ENCODE peak calls at places on chromosome 13, in six cellular contexts. One of them, this sample, is unnamed.

GRCh38 chr13:93220073-93220472 is 6.5 kb upstream of the GPC6 start:
- DNase-seq in mucosa of descending colon: no peak
- DNase-seq in colonic mucosa: no peak
- DNase-seq in heart left ventricle: no peak
- DNase-seq in CD4-positive, alpha-beta memory T cell: no peak
- DNase-seq in SJCRH30: no peak
- DNase-seq in this sample: no peak

GRCh38 chr13:98022210-98022609 is 68.7 kb downstream of the IPO5 start:
- DNase-seq in mucosa of descending colon: no peak
- DNase-seq in heart left ventricle: no peak
- DNase-seq in CD4-positive, alpha-beta memory T cell: no peak
- DNase-seq in SJCRH30: no peak
- DNase-seq in colonic mucosa: no peak
- DNase-seq in this sample: peak; percentile 39

GRCh38 chr13:59641758-59642157 is 522.0 kb downstream of the DIAPH3 start:
- DNase-seq in heart left ventricle: no peak
- DNase-seq in CD4-positive, alpha-beta memory T cell: no peak
- DNase-seq in colonic mucosa: no peak
- DNase-seq in mucosa of descending colon: no peak
- DNase-seq in SJCRH30: no peak
- DNase-seq in this sample: no peak

GRCh38 chr13:108269601-108270328 is at the start of gene TNFSF13B:
- DNase-seq in mucosa of descending colon: peak; percentile 75
- DNase-seq in SJCRH30: peak; percentile 69
- DNase-seq in colonic mucosa: peak; percentile 23
- DNase-seq in heart left ventricle: peak; percentile 45
- DNase-seq in CD4-positive, alpha-beta memory T cell: peak; percentile 16
- DNase-seq in this sample: peak; percentile 11

GRCh38 chr13:41268764-41269163 is 5.4 kb upstream of the MTRF1 start:
- DNase-seq in mucosa of descending colon: no peak
- DNase-seq in colonic mucosa: no peak
- DNase-seq in SJCRH30: peak; percentile 46
- DNase-seq in heart left ventricle: no peak
- DNase-seq in CD4-positive, alpha-beta memory T cell: no peak
- DNase-seq in this sample: no peak

GRCh38 chr13:70253411-70253810 is 145.2 kb upstream of the KLHL1 start:
- DNase-seq in colonic mucosa: no peak
- DNase-seq in SJCRH30: no peak
- DNase-seq in heart left ventricle: no peak
- DNase-seq in mucosa of descending colon: no peak
- DNase-seq in CD4-positive, alpha-beta memory T cell: no peak
- DNase-seq in this sample: no peak

GRCh38 chr13:20553309-20553708 is 13.6 kb upstream of the IFT88 start:
- DNase-seq in heart left ventricle: no peak
- DNase-seq in mucosa of descending colon: no peak
- DNase-seq in SJCRH30: no peak
- DNase-seq in CD4-positive, alpha-beta memory T cell: no peak
- DNase-seq in colonic mucosa: no peak
- DNase-seq in this sample: no peak

GRCh38 chr13:98300956-98301641 is 124.0 kb upstream of the RNF113B start:
- DNase-seq in colonic mucosa: no peak
- DNase-seq in SJCRH30: peak; percentile 24
- DNase-seq in mucosa of descending colon: no peak
- DNase-seq in CD4-positive, alpha-beta memory T cell: no peak
- DNase-seq in heart left ventricle: no peak
- DNase-seq in this sample: no peak

GRCh38 chr13:107043016-107043957 is 475.4 kb upstream of the ARGLU1 start:
- DNase-seq in colonic mucosa: no peak
- DNase-seq in heart left ventricle: peak; percentile 21
- DNase-seq in SJCRH30: no peak
- DNase-seq in CD4-positive, alpha-beta memory T cell: no peak
- DNase-seq in mucosa of descending colon: no peak
- DNase-seq in this sample: no peak

GRCh38 chr13:105587786-105588185 is 947.7 kb downstream of the EFNB2 start:
- DNase-seq in CD4-positive, alpha-beta memory T cell: no peak
- DNase-seq in colonic mucosa: no peak
- DNase-seq in mucosa of descending colon: no peak
- DNase-seq in SJCRH30: no peak
- DNase-seq in heart left ventricle: no peak
- DNase-seq in this sample: no peak

GRCh38 chr13:40692946-40693345 is 26.5 kb upstream of the FOXO1 start:
- DNase-seq in mucosa of descending colon: no peak
- DNase-seq in heart left ventricle: no peak
- DNase-seq in SJCRH30: peak; percentile 14
- DNase-seq in colonic mucosa: no peak
- DNase-seq in CD4-positive, alpha-beta memory T cell: no peak
- DNase-seq in this sample: no peak

GRCh38 chr13:44068737-44069136 is 189.0 kb downstream of the LACC1 start:
- DNase-seq in CD4-positive, alpha-beta memory T cell: no peak
- DNase-seq in colonic mucosa: no peak
- DNase-seq in heart left ventricle: no peak
- DNase-seq in SJCRH30: no peak
- DNase-seq in mucosa of descending colon: no peak
- DNase-seq in this sample: no peak

GRCh38 chr13:59360108-59360507 is 803.6 kb downstream of the DIAPH3 start:
- DNase-seq in CD4-positive, alpha-beta memory T cell: no peak
- DNase-seq in SJCRH30: no peak
- DNase-seq in mucosa of descending colon: no peak
- DNase-seq in heart left ventricle: no peak
- DNase-seq in colonic mucosa: no peak
- DNase-seq in this sample: no peak

GRCh38 chr13:86038490-86038889 is 239.3 kb upstream of the SLITRK6 start:
- DNase-seq in heart left ventricle: no peak
- DNase-seq in colonic mucosa: no peak
- DNase-seq in SJCRH30: no peak
- DNase-seq in CD4-positive, alpha-beta memory T cell: no peak
- DNase-seq in mucosa of descending colon: no peak
- DNase-seq in this sample: no peak

GRCh38 chr13:98672947-98673545 is 79.4 kb downstream of the SLC15A1 start:
- DNase-seq in colonic mucosa: peak; percentile 72
- DNase-seq in mucosa of descending colon: peak; percentile 77
- DNase-seq in SJCRH30: peak; percentile 68
- DNase-seq in CD4-positive, alpha-beta memory T cell: peak; percentile 44
- DNase-seq in heart left ventricle: peak; percentile 68
- DNase-seq in this sample: peak; percentile 72

GRCh38 chr13:43087960-43088580 is 64.7 kb downstream of the DNAJC15 start:
- DNase-seq in heart left ventricle: no peak
- DNase-seq in SJCRH30: no peak
- DNase-seq in mucosa of descending colon: no peak
- DNase-seq in colonic mucosa: no peak
- DNase-seq in CD4-positive, alpha-beta memory T cell: no peak
- DNase-seq in this sample: no peak

GRCh38 chr13:63124863-63125262 is 1709.2 kb upstream of the PCDH20 start:
- DNase-seq in heart left ventricle: no peak
- DNase-seq in SJCRH30: no peak
- DNase-seq in colonic mucosa: no peak
- DNase-seq in CD4-positive, alpha-beta memory T cell: no peak
- DNase-seq in mucosa of descending colon: no peak
- DNase-seq in this sample: no peak

GRCh38 chr13:39765801-39766463 is 110.5 kb downstream of the COG6 start:
- DNase-seq in colonic mucosa: peak; percentile 77
- DNase-seq in SJCRH30: peak; percentile 63
- DNase-seq in mucosa of descending colon: peak; percentile 58
- DNase-seq in CD4-positive, alpha-beta memory T cell: no peak
- DNase-seq in heart left ventricle: peak; percentile 34
- DNase-seq in this sample: peak; percentile 26

GRCh38 chr13:46572758-46573384 is 19.9 kb downstream of the LRCH1 start:
- DNase-seq in CD4-positive, alpha-beta memory T cell: no peak
- DNase-seq in heart left ventricle: no peak
- DNase-seq in mucosa of descending colon: no peak
- DNase-seq in SJCRH30: no peak
- DNase-seq in colonic mucosa: no peak
- DNase-seq in this sample: no peak

GRCh38 chr13:79393564-79394249 is 12.3 kb downstream of the RBM26 start:
- DNase-seq in mucosa of descending colon: no peak
- DNase-seq in CD4-positive, alpha-beta memory T cell: peak; percentile 42
- DNase-seq in SJCRH30: peak; percentile 59
- DNase-seq in colonic mucosa: peak; percentile 33
- DNase-seq in heart left ventricle: no peak
- DNase-seq in this sample: no peak

GRCh38 chr13:98470920-98471319 is 106.0 kb downstream of the STK24 start:
- DNase-seq in heart left ventricle: no peak
- DNase-seq in colonic mucosa: no peak
- DNase-seq in SJCRH30: no peak
- DNase-seq in CD4-positive, alpha-beta memory T cell: no peak
- DNase-seq in mucosa of descending colon: no peak
- DNase-seq in this sample: no peak

GRCh38 chr13:97490702-97491307 is 56.8 kb downstream of the RAP2A start:
- DNase-seq in heart left ventricle: no peak
- DNase-seq in SJCRH30: no peak
- DNase-seq in mucosa of descending colon: no peak
- DNase-seq in CD4-positive, alpha-beta memory T cell: no peak
- DNase-seq in colonic mucosa: no peak
- DNase-seq in this sample: no peak

GRCh38 chr13:44309771-44310767 is 63.6 kb upstream of the SERP2 start:
- DNase-seq in CD4-positive, alpha-beta memory T cell: no peak
- DNase-seq in colonic mucosa: peak; percentile 89
- DNase-seq in SJCRH30: peak; percentile 36
- DNase-seq in mucosa of descending colon: peak; percentile 69
- DNase-seq in heart left ventricle: peak; percentile 75
- DNase-seq in this sample: peak; percentile 54

GRCh38 chr13:38690231-38690630 is 3.4 kb downstream of the FREM2 start:
- DNase-seq in SJCRH30: no peak
- DNase-seq in mucosa of descending colon: no peak
- DNase-seq in colonic mucosa: no peak
- DNase-seq in CD4-positive, alpha-beta memory T cell: no peak
- DNase-seq in heart left ventricle: no peak
- DNase-seq in this sample: no peak

GRCh38 chr13:101449971-101450748 is 2.3 kb upstream of the ITGBL1 start:
- DNase-seq in SJCRH30: no peak
- DNase-seq in colonic mucosa: no peak
- DNase-seq in heart left ventricle: no peak
- DNase-seq in CD4-positive, alpha-beta memory T cell: no peak
- DNase-seq in mucosa of descending colon: no peak
- DNase-seq in this sample: no peak

GRCh38 chr13:76473552-76474134 is 412.6 kb downstream of the KCTD12 start:
- DNase-seq in CD4-positive, alpha-beta memory T cell: peak; percentile 61
- DNase-seq in heart left ventricle: peak; percentile 76
- DNase-seq in colonic mucosa: peak; percentile 75
- DNase-seq in SJCRH30: peak; percentile 57
- DNase-seq in mucosa of descending colon: no peak
- DNase-seq in this sample: peak; percentile 79

GRCh38 chr13:38530492-38530891 is 156.4 kb upstream of the FREM2 start:
- DNase-seq in mucosa of descending colon: no peak
- DNase-seq in colonic mucosa: no peak
- DNase-seq in SJCRH30: no peak
- DNase-seq in heart left ventricle: no peak
- DNase-seq in CD4-positive, alpha-beta memory T cell: no peak
- DNase-seq in this sample: no peak

GRCh38 chr13:87677043-87677333 is 5.8 kb downstream of the SLITRK5 start:
- DNase-seq in colonic mucosa: no peak
- DNase-seq in SJCRH30: no peak
- DNase-seq in mucosa of descending colon: no peak
- DNase-seq in CD4-positive, alpha-beta memory T cell: no peak
- DNase-seq in heart left ventricle: no peak
- DNase-seq in this sample: no peak

GRCh38 chr13:30607908-30608307 is 9.8 kb upstream of the USPL1 start:
- DNase-seq in mucosa of descending colon: no peak
- DNase-seq in colonic mucosa: no peak
- DNase-seq in heart left ventricle: no peak
- DNase-seq in SJCRH30: no peak
- DNase-seq in CD4-positive, alpha-beta memory T cell: peak; percentile 81
- DNase-seq in this sample: no peak

GRCh38 chr13:38366954-38367645 is 17.4 kb downstream of the UFM1 start:
- DNase-seq in heart left ventricle: no peak
- DNase-seq in colonic mucosa: no peak
- DNase-seq in SJCRH30: no peak
- DNase-seq in mucosa of descending colon: no peak
- DNase-seq in CD4-positive, alpha-beta memory T cell: no peak
- DNase-seq in this sample: no peak

DNA sequence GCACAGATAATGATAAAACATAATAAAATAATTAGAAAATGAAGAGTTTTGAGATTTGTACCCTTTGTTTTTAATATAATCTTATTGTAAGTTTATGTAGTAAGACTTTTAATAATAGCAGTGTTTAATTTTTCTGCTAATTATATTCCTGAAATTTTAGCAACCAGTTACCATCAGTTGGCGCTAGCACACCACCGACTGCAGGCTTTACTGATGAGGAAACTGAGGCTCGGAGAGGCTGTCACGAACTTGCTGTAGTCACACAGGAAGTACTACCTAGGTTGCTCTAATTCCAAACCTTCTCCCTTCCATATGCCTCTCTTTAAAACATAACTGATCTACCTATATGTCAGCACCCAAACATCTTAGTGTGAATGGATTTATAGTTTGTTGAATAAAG is 1.0 kb upstream of the RFXAP start:
- DNase-seq in colonic mucosa: no peak
- DNase-seq in CD4-positive, alpha-beta memory T cell: no peak
- DNase-seq in SJCRH30: no peak
- DNase-seq in mucosa of descending colon: no peak
- DNase-seq in heart left ventricle: no peak
- DNase-seq in this sample: no peak
- H3K4me3 ChIP-seq in colonic mucosa: peak overlapping the region; percentile 88
- H3K4me3 ChIP-seq in CD4-positive, alpha-beta memory T cell: no peak overlapping the region
- H3K4me3 ChIP-seq in SJCRH30: peak overlapping the region; percentile 65
- H3K4me3 ChIP-seq in mucosa of descending colon: no peak overlapping the region
- H3K4me3 ChIP-seq in heart left ventricle: no peak overlapping the region
- H3K4me3 ChIP-seq in this sample: peak overlapping the region; percentile 71

GRCh38 chr13:23271331-23271730 is 90.6 kb downstream of the SGCG start:
- DNase-seq in CD4-positive, alpha-beta memory T cell: no peak
- DNase-seq in heart left ventricle: no peak
- DNase-seq in mucosa of descending colon: no peak
- DNase-seq in SJCRH30: no peak
- DNase-seq in colonic mucosa: no peak
- DNase-seq in this sample: no peak
- H3K4me1 ChIP-seq in CD4-positive, alpha-beta memory T cell: no peaks in the 10 kb centered on the region
- H3K4me1 ChIP-seq in heart left ventricle: no peaks in the 10 kb centered on the region
- H3K4me1 ChIP-seq in mucosa of descending colon: no peaks in the 10 kb centered on the region
- H3K4me1 ChIP-seq in SJCRH30: no peaks in the 10 kb centered on the region
- H3K4me1 ChIP-seq in colonic mucosa: no peaks in the 10 kb centered on the region
- H3K4me1 ChIP-seq in this sample: no peaks in the 10 kb centered on the region

DNA sequence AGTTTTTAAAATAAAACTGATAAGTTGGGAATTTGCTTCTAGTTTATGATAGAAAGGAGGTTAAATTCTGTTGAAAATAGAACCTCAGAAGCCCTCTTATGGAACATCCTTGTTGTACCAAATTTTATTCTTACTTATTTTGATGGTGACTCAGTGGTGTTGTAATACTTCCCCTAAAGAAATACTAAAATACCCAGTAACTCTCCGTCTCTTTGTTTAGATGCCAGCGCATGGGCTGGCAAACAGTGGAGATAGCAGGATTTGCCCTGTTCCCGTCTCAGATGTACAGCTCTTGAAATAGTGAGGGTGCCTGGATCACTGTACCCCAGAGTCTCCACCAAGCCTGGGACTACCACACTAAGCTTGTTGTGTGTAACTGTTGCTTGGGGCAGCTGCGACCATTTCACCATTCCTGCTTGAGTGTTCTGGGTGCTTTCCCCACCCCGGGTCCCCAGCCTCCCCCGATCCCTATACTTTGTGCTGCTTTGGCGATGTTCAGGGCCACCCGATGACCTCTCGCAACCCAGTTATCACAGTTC is 67.0 kb upstream of the TEX29 start:
- DNase-seq in CD4-positive, alpha-beta memory T cell: no peak
- DNase-seq in heart left ventricle: no peak
- DNase-seq in mucosa of descending colon: no peak
- DNase-seq in colonic mucosa: no peak
- DNase-seq in SJCRH30: no peak
- DNase-seq in this sample: no peak
- H3K36me3 ChIP-seq in CD4-positive, alpha-beta memory T cell: peaks cover 24% of the 10 kb centered on the region
- H3K36me3 ChIP-seq in heart left ventricle: peaks cover 52% of the 10 kb centered on the region
- H3K36me3 ChIP-seq in mucosa of descending colon: no peaks in the 10 kb centered on the region
- H3K36me3 ChIP-seq in colonic mucosa: peaks cover 6% of the 10 kb centered on the region
- H3K36me3 ChIP-seq in SJCRH30: peaks cover 5% of the 10 kb centered on the region
- H3K36me3 ChIP-seq in this sample: peaks cover 11% of the 10 kb centered on the region

GRCh38 chr13:22325761-22326160 is 654.9 kb downstream of the FGF9 start:
- DNase-seq in heart left ventricle: no peak
- DNase-seq in CD4-positive, alpha-beta memory T cell: no peak
- DNase-seq in colonic mucosa: no peak
- DNase-seq in mucosa of descending colon: no peak
- DNase-seq in SJCRH30: no peak
- DNase-seq in this sample: no peak
- H3K4me3 ChIP-seq in heart left ventricle: no peak overlapping the region
- H3K4me3 ChIP-seq in CD4-positive, alpha-beta memory T cell: no peak overlapping the region
- H3K4me3 ChIP-seq in colonic mucosa: no peak overlapping the region
- H3K4me3 ChIP-seq in mucosa of descending colon: no peak overlapping the region
- H3K4me3 ChIP-seq in SJCRH30: no peak overlapping the region
- H3K4me3 ChIP-seq in this sample: no peak overlapping the region

This sample was measured in heart right ventricle.